ENCODE peak calls at places on chromosome 5, in seven cellular contexts. One of them, this sample, is unnamed.

GRCh38 chr5:79151933-79152671 is 40.5 kb downstream of the BHMT start:
- DNase-seq in IMR-90: no peak
- DNase-seq in GM12878: no peak
- DNase-seq in H1: no peak
- DNase-seq in K562: no peak
- DNase-seq in HepG2: no peak
- DNase-seq in SK-N-SH: no peak
- DNase-seq in this sample: no peak

GRCh38 chr5:172722309-172722815 is 48.6 kb downstream of the DUSP1 start:
- DNase-seq in HepG2: no peak
- DNase-seq in GM12878: no peak
- DNase-seq in SK-N-SH: no peak
- DNase-seq in H1: no peak
- DNase-seq in IMR-90: no peak
- DNase-seq in K562: no peak
- DNase-seq in this sample: no peak

GRCh38 chr5:12204761-12205160 is 300.5 kb upstream of the CTNND2 start:
- DNase-seq in GM12878: no peak
- DNase-seq in K562: no peak
- DNase-seq in H1: no peak
- DNase-seq in IMR-90: no peak
- DNase-seq in SK-N-SH: no peak
- DNase-seq in HepG2: no peak
- DNase-seq in this sample: no peak

GRCh38 chr5:87195104-87195581 is 72.5 kb upstream of the RASA1 start:
- DNase-seq in GM12878: peak; percentile 48
- DNase-seq in SK-N-SH: no peak
- DNase-seq in H1: no peak
- DNase-seq in IMR-90: peak; percentile 85
- DNase-seq in HepG2: no peak
- DNase-seq in K562: no peak
- DNase-seq in this sample: no peak

GRCh38 chr5:60435808-60436207 is 264.2 kb downstream of the DEPDC1B start:
- DNase-seq in IMR-90: no peak
- DNase-seq in GM12878: no peak
- DNase-seq in HepG2: no peak
- DNase-seq in SK-N-SH: no peak
- DNase-seq in K562: no peak
- DNase-seq in H1: no peak
- DNase-seq in this sample: no peak

GRCh38 chr5:134240421-134240962 is 14.6 kb upstream of the PPP2CA start:
- DNase-seq in H1: no peak
- DNase-seq in GM12878: no peak
- DNase-seq in IMR-90: peak; percentile 90
- DNase-seq in HepG2: peak; percentile 44
- DNase-seq in K562: no peak
- DNase-seq in SK-N-SH: peak; percentile 24
- DNase-seq in this sample: no peak

GRCh38 chr5:110909950-110910349 is 161.6 kb upstream of the TSLP start:
- DNase-seq in SK-N-SH: no peak
- DNase-seq in HepG2: no peak
- DNase-seq in IMR-90: peak; percentile 72
- DNase-seq in GM12878: no peak
- DNase-seq in K562: no peak
- DNase-seq in H1: no peak
- DNase-seq in this sample: no peak

GRCh38 chr5:169626779-169627178 is 10.3 kb upstream of the DOCK2 start:
- DNase-seq in K562: no peak
- DNase-seq in IMR-90: peak; percentile 95
- DNase-seq in GM12878: no peak
- DNase-seq in HepG2: no peak
- DNase-seq in SK-N-SH: no peak
- DNase-seq in H1: no peak
- DNase-seq in this sample: peak; percentile 30

GRCh38 chr5:23014817-23015216 is 161.7 kb upstream of the CDH12 start:
- DNase-seq in K562: no peak
- DNase-seq in HepG2: no peak
- DNase-seq in SK-N-SH: no peak
- DNase-seq in GM12878: no peak
- DNase-seq in H1: no peak
- DNase-seq in IMR-90: no peak
- DNase-seq in this sample: no peak

GRCh38 chr5:43769576-43770352 is 166.8 kb downstream of the NNT start:
- DNase-seq in HepG2: no peak
- DNase-seq in K562: no peak
- DNase-seq in H1: no peak
- DNase-seq in IMR-90: peak; percentile 91
- DNase-seq in SK-N-SH: no peak
- DNase-seq in GM12878: no peak
- DNase-seq in this sample: no peak

GRCh38 chr5:27450607-27451006 is 412.2 kb upstream of the CDH9 start:
- DNase-seq in HepG2: no peak
- DNase-seq in SK-N-SH: no peak
- DNase-seq in K562: no peak
- DNase-seq in GM12878: no peak
- DNase-seq in IMR-90: peak; percentile 4
- DNase-seq in H1: no peak
- DNase-seq in this sample: no peak

GRCh38 chr5:172211676-172212075 is 17.7 kb downstream of the EFCAB9 start:
- DNase-seq in IMR-90: no peak
- DNase-seq in SK-N-SH: no peak
- DNase-seq in GM12878: no peak
- DNase-seq in H1: no peak
- DNase-seq in K562: no peak
- DNase-seq in HepG2: no peak
- DNase-seq in this sample: no peak

GRCh38 chr5:34886718-34887117 is 28.6 kb downstream of the RAD1 start:
- DNase-seq in HepG2: no peak
- DNase-seq in GM12878: no peak
- DNase-seq in SK-N-SH: no peak
- DNase-seq in IMR-90: no peak
- DNase-seq in H1: no peak
- DNase-seq in K562: no peak
- DNase-seq in this sample: no peak

GRCh38 chr5:176810687-176811501 is 535 bp downstream of the UNC5A start:
- DNase-seq in GM12878: no peak
- DNase-seq in SK-N-SH: peak; percentile 65
- DNase-seq in H1: peak; percentile 64
- DNase-seq in HepG2: no peak
- DNase-seq in IMR-90: no peak
- DNase-seq in K562: no peak
- DNase-seq in this sample: no peak

GRCh38 chr5:122547219-122547618 is 227.7 kb upstream of the SNX2 start:
- DNase-seq in HepG2: no peak
- DNase-seq in IMR-90: no peak
- DNase-seq in K562: no peak
- DNase-seq in GM12878: no peak
- DNase-seq in SK-N-SH: no peak
- DNase-seq in H1: no peak
- DNase-seq in this sample: no peak

GRCh38 chr5:5063533-5063953 is 76.6 kb upstream of the ADAMTS16 start:
- DNase-seq in GM12878: no peak
- DNase-seq in H1: no peak
- DNase-seq in K562: peak; percentile 11
- DNase-seq in HepG2: peak; percentile 83
- DNase-seq in IMR-90: no peak
- DNase-seq in SK-N-SH: peak; percentile 25
- DNase-seq in this sample: peak; percentile 9

GRCh38 chr5:173675287-173675996 is 59.0 kb upstream of the BOD1 start:
- DNase-seq in H1: no peak
- DNase-seq in GM12878: no peak
- DNase-seq in K562: no peak
- DNase-seq in SK-N-SH: no peak
- DNase-seq in IMR-90: no peak
- DNase-seq in HepG2: no peak
- DNase-seq in this sample: no peak

GRCh38 chr5:68593211-68593701 is 377.7 kb downstream of the PIK3R1 start:
- DNase-seq in HepG2: no peak
- DNase-seq in K562: no peak
- DNase-seq in H1: no peak
- DNase-seq in IMR-90: no peak
- DNase-seq in SK-N-SH: no peak
- DNase-seq in GM12878: no peak
- DNase-seq in this sample: no peak

GRCh38 chr5:61623401-61624069 is 291.5 kb downstream of the ZSWIM6 start:
- DNase-seq in SK-N-SH: no peak
- DNase-seq in H1: no peak
- DNase-seq in GM12878: no peak
- DNase-seq in K562: peak; percentile 21
- DNase-seq in IMR-90: no peak
- DNase-seq in HepG2: peak; percentile 5
- DNase-seq in this sample: peak; percentile 60

GRCh38 chr5:162990063-162990462 is 447.3 kb upstream of the CCNG1 start:
- DNase-seq in H1: no peak
- DNase-seq in HepG2: no peak
- DNase-seq in K562: no peak
- DNase-seq in GM12878: no peak
- DNase-seq in IMR-90: no peak
- DNase-seq in SK-N-SH: no peak
- DNase-seq in this sample: no peak

GRCh38 chr5:60354322-60354721 is 345.6 kb downstream of the DEPDC1B start:
- DNase-seq in HepG2: no peak
- DNase-seq in K562: no peak
- DNase-seq in GM12878: no peak
- DNase-seq in IMR-90: no peak
- DNase-seq in SK-N-SH: no peak
- DNase-seq in H1: no peak
- DNase-seq in this sample: no peak

GRCh38 chr5:159184236-159184635 is 25.1 kb downstream of the RNF145 start:
- DNase-seq in HepG2: no peak
- DNase-seq in GM12878: no peak
- DNase-seq in SK-N-SH: no peak
- DNase-seq in H1: no peak
- DNase-seq in IMR-90: peak; percentile 60
- DNase-seq in K562: no peak
- DNase-seq in this sample: no peak
- H3K27ac ChIP-seq in HepG2: no peak overlapping the region
- H3K27ac ChIP-seq in GM12878: no peak overlapping the region
- H3K27ac ChIP-seq in SK-N-SH: peak overlapping the region; percentile 97
- H3K27ac ChIP-seq in H1: no peak overlapping the region
- H3K27ac ChIP-seq in IMR-90: peak overlapping the region; percentile 100
- H3K27ac ChIP-seq in K562: no peak overlapping the region
- H3K27ac ChIP-seq in this sample: peak overlapping the region; percentile 89

DNA sequence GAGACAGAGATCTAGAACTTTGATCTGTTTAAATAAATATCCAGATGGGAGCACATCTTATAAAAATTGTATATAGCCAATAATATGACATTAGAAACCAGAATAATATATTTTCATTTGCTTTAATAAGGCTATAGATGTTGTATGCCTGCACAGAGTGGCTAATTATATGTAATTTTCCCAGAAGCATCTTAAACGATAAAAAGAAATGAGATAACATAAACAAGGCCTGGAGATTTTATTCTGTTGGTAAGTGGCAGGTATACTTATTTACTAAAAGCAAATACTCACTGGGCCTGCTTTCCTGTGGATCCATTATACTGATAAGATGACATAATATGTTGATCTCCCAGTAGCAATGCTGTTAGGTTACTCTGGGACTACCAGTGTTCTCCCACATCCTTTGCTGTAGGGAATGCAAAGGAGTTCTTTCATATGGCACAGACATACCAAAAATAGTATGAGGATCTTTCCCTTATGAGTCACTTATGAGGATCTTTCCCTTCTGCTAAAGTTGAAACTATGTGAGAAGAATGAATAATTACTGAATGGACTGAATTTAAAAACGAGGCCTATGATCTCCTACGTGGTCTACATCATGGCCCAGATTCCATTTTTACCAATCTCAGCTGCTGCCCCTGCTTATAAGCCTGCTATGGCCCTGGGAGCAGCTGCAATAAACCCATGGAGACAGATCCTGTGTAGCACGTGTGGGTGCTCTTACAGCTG is 112.1 kb downstream of the NUDT12 start:
- DNase-seq in GM12878: no peak
- DNase-seq in K562: no peak
- DNase-seq in HepG2: no peak
- DNase-seq in IMR-90: peak; percentile 88
- DNase-seq in SK-N-SH: no peak
- DNase-seq in H1: no peak
- DNase-seq in this sample: no peak
- H3K4me2 ChIP-seq in GM12878: no peak overlapping the region
- H3K4me2 ChIP-seq in K562: no peak overlapping the region
- H3K4me2 ChIP-seq in HepG2: no peak overlapping the region
- H3K4me2 ChIP-seq in IMR-90: peak overlapping the region; percentile 65
- H3K4me2 ChIP-seq in SK-N-SH: peak overlapping the region; percentile 39
- H3K4me2 ChIP-seq in H1: no peak overlapping the region
- H3K4me2 ChIP-seq in this sample: no peak overlapping the region

GRCh38 chr5:91030521-91031395 is 352.4 kb downstream of the ARRDC3 start:
- DNase-seq in GM12878: no peak
- DNase-seq in IMR-90: peak; percentile 8
- DNase-seq in SK-N-SH: no peak
- DNase-seq in H1: no peak
- DNase-seq in K562: no peak
- DNase-seq in HepG2: no peak
- DNase-seq in this sample: no peak

GRCh38 chr5:91031396-91031741 is 351.7 kb downstream of the ARRDC3 start:
- DNase-seq in GM12878: no peak
- DNase-seq in SK-N-SH: no peak
- DNase-seq in H1: no peak
- DNase-seq in K562: no peak
- DNase-seq in IMR-90: no peak
- DNase-seq in HepG2: no peak
- DNase-seq in this sample: no peak

GRCh38 chr5:91027316-91027937 is 355.7 kb downstream of the ARRDC3 start:
- DNase-seq in K562: no peak
- DNase-seq in SK-N-SH: no peak
- DNase-seq in GM12878: no peak
- DNase-seq in H1: no peak
- DNase-seq in HepG2: peak; percentile 23
- DNase-seq in IMR-90: no peak
- DNase-seq in this sample: no peak

GRCh38 chr5:91025956-91026355 is 357.2 kb downstream of the ARRDC3 start:
- DNase-seq in SK-N-SH: no peak
- DNase-seq in IMR-90: no peak
- DNase-seq in HepG2: no peak
- DNase-seq in GM12878: no peak
- DNase-seq in K562: no peak
- DNase-seq in H1: no peak
- DNase-seq in this sample: no peak

DNA sequence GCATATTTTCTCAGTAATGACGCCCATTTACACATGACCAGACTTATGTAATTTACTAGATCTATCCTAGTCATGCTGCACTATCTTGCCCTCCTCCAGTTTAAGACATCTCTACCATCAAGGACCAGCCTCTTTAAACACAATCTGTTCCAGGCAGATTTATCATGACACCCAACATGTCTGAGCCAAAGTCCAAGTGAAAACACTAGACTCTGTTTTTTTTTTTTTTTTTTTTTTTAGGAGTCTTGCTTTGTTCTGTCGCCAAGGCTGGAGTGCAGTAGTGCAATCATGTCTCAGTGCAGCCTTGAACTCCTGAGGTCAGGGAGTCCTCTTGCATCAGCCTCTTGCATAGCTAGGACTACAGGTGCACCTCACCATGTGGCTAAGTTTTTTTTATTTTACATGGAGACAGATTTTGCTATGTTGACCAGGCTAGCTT is 354.6 kb downstream of the ARRDC3 start:
- DNase-seq in K562: peak; percentile 27
- DNase-seq in IMR-90: no peak
- DNase-seq in H1: no peak
- DNase-seq in SK-N-SH: no peak
- DNase-seq in GM12878: no peak
- DNase-seq in HepG2: peak; percentile 73
- DNase-seq in this sample: peak; percentile 67
- TF ChIP-seq RFX5 in K562: no peak
- TF ChIP-seq RFX5 in IMR-90: no peak
- TF ChIP-seq RFX5 in H1: no peak
- TF ChIP-seq RFX5 in SK-N-SH: no peak
- TF ChIP-seq RFX5 in GM12878: no peak
- TF ChIP-seq RFX5 in HepG2: no peak
- TF ChIP-seq RFX5 in this sample: no peak

GRCh38 chr5:54831233-54831632 is 154.2 kb downstream of the ESM1 start:
- DNase-seq in HepG2: no peak
- DNase-seq in GM12878: no peak
- DNase-seq in IMR-90: no peak
- DNase-seq in K562: no peak
- DNase-seq in SK-N-SH: no peak
- DNase-seq in H1: no peak
- DNase-seq in this sample: no peak
- H3K27ac ChIP-seq in HepG2: no peak overlapping the region
- H3K27ac ChIP-seq in GM12878: no peak overlapping the region
- H3K27ac ChIP-seq in IMR-90: peak overlapping the region; percentile 54
- H3K27ac ChIP-seq in K562: no peak overlapping the region
- H3K27ac ChIP-seq in SK-N-SH: no peak overlapping the region
- H3K27ac ChIP-seq in H1: no peak overlapping the region
- H3K27ac ChIP-seq in this sample: no peak overlapping the region